ENCODE peak calls at places on chromosomes 13 and 19, in nine cellular contexts. R is choroid plexus epithelial cell, K is lower lobe of right lung, L is H1, W is fibroblast of lung, G is breast epithelium, C is fibroblast of pulmonary artery, U is epithelial cell of esophagus, N is lower leg skin. S is an unnamed sample.

GRCh38 chr19:15123900-15124299 is 16.7 kb downstream of the SYDE1 start:
- DNase-seq in R (no peak), K (peak), L (no peak), W (no peak), G (peak), C (peak), U (no peak), N (no peak), S (peak)

GRCh38 chr19:15251010-15251748 is 18.9 kb upstream of the EPHX3 start:
- DNase-seq in R (peak), K (no peak), L (no peak), W (peak), G (no peak), C (peak), U (peak), N (no peak), S (peak)

GRCh38 chr19:33777351-33777750 is 19.3 kb upstream of the KCTD15 start:
- DNase-seq in R (no peak), K (no peak), L (no peak), W (no peak), G (no peak), C (no peak), U (no peak), N (no peak), S (no peak)

GRCh38 chr13:85528578-85529215 is 270.5 kb downstream of the SLITRK6 start:
- DNase-seq in R (peak), K (no peak), L (no peak), W (peak), G (no peak), C (peak), U (peak), N (no peak), S (no peak)

GRCh38 chr19:42099336-42099925 is 23.5 kb downstream of the ZNF574 start:
- DNase-seq in R (no peak), K (no peak), L (no peak), W (no peak), G (no peak), C (no peak), U (no peak), N (no peak), S (no peak)

GRCh38 chr19:43430142-43430710 is 15.5 kb downstream of the TEX101 start:
- DNase-seq in R (no peak), K (no peak), L (no peak), W (peak), G (no peak), C (no peak), U (peak), N (no peak), S (no peak)

GRCh38 chr13:43237616-43238015 is 214.2 kb downstream of the DNAJC15 start:
- DNase-seq in R (no peak), K (no peak), L (no peak), W (peak), G (no peak), C (no peak), U (no peak), N (no peak), S (no peak)

GRCh38 chr13:107466326-107466725 is 749.0 kb downstream of the LIG4 start:
- DNase-seq in R (peak), K (no peak), L (no peak), W (no peak), G (no peak), C (peak), U (peak), N (no peak), S (no peak)

GRCh38 chr19:34305221-34306058 is 51.1 kb downstream of the GARRE1 start:
- DNase-seq in R (no peak), K (no peak), L (no peak), W (no peak), G (no peak), C (peak), U (no peak), N (no peak), S (no peak)

GRCh38 chr19:42092350-42092749 is 16.4 kb downstream of the ZNF574 start:
- DNase-seq in R (no peak), K (no peak), L (peak), W (no peak), G (no peak), C (peak), U (peak), N (no peak), S (peak)

GRCh38 chr19:14517446-14517839 is 754 bp downstream of the DNAJB1 start:
- DNase-seq in R (no peak), K (no peak), L (no peak), W (no peak), G (no peak), C (peak), U (no peak), N (no peak), S (no peak)

GRCh38 chr19:52789440-52789839 is 2.8 kb upstream of the ZNF600 start:
- DNase-seq in R (no peak), K (no peak), L (no peak), W (no peak), G (no peak), C (no peak), U (no peak), N (no peak), S (no peak)

GRCh38 chr13:50268500-50268899 is 253.3 kb downstream of the KCNRG start:
- DNase-seq in R (peak), K (no peak), L (no peak), W (peak), G (no peak), C (peak), U (no peak), N (no peak), S (no peak)

GRCh38 chr13:114079601-114080536 is 52.6 kb downstream of the RASA3 start:
- DNase-seq in R (no peak), K (peak), L (no peak), W (no peak), G (peak), C (no peak), U (no peak), N (no peak), S (peak)

GRCh38 chr13:113209336-113209879 is at the start of gene CUL4A:
- DNase-seq in R (peak), K (peak), L (peak), W (peak), G (peak), C (peak), U (peak), N (peak), S (peak)

GRCh38 chr19:2048959-2049740 is 1.9 kb downstream of the MKNK2 start:
- DNase-seq in R (peak), K (peak), L (no peak), W (no peak), G (no peak), C (no peak), U (no peak), N (no peak), S (no peak)

GRCh38 chr19:33374406-33374703 is 846 bp downstream of the CEBPG start:
- DNase-seq in R (peak), K (no peak), L (no peak), W (peak), G (no peak), C (no peak), U (peak), N (no peak), S (no peak)

GRCh38 chr13:51230473-51231105 is 8.4 kb downstream of the FAM124A start:
- DNase-seq in R (peak), K (no peak), L (no peak), W (peak), G (no peak), C (peak), U (no peak), N (peak), S (peak)

GRCh38 chr19:45637890-45638667 is 1.1 kb downstream of the EML2 start:
- DNase-seq in R (peak), K (no peak), L (no peak), W (peak), G (no peak), C (peak), U (peak), N (no peak), S (no peak)

GRCh38 chr19:29872224-29872731 is 60.5 kb downstream of the CCNE1 start:
- DNase-seq in R (peak), K (no peak), L (peak), W (peak), G (no peak), C (peak), U (peak), N (no peak), S (no peak)

GRCh38 chr19:54133312-54133956 is 4.1 kb upstream of the CNOT3 start:
- DNase-seq in R (no peak), K (no peak), L (peak), W (no peak), G (no peak), C (no peak), U (peak), N (no peak), S (no peak)

GRCh38 chr19:35777411-35777841 is 2.1 kb downstream of the ARHGAP33 start:
- DNase-seq in R (no peak), K (no peak), L (no peak), W (no peak), G (no peak), C (no peak), U (no peak), N (no peak), S (no peak)

GRCh38 chr13:24923305-24923640 is 159.3 kb downstream of the RNF17 start:
- DNase-seq in R (peak), K (no peak), L (no peak), W (peak), G (no peak), C (peak), U (no peak), N (no peak), S (no peak)

GRCh38 chr13:102035969-102036368 is 365.9 kb downstream of the FGF14 start:
- DNase-seq in R (no peak), K (no peak), L (no peak), W (no peak), G (no peak), C (no peak), U (no peak), N (no peak), S (no peak)

GRCh38 chr19:2290441-2291184 is 8.6 kb upstream of the PEAK3 start:
- DNase-seq in R (no peak), K (no peak), L (peak), W (no peak), G (no peak), C (no peak), U (peak), N (no peak), S (no peak)

GRCh38 chr13:42524487-42525034 is 49.4 kb upstream of the TNFSF11 start:
- DNase-seq in R (no peak), K (no peak), L (no peak), W (peak), G (no peak), C (no peak), U (no peak), N (no peak), S (no peak)

DNA sequence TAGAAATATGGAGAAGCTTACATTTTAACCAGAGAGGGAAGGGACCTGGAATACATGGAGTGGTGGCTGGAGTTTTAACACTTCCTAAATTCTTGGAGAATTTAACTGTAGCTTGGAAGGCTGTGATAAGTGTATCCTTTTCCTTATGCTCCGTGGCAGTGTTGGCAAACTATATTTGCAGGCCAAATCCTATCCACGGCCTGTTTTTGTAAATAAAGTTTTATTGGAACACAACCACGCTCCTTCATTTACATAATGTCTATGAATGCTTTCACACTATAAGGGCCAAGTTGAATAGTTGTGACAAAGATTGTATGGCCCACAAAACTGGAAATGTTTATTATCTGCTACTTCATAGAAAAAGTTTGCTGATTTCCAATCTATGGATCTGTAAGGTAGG is 110.5 kb upstream of the MIR17HG start:
- DNase-seq in R (no peak), K (no peak), L (no peak), W (no peak), G (no peak), C (no peak), U (no peak), N (no peak), S (no peak)
- H3K4me3 ChIP-seq in R (no peak), K (no peak), L (no peak), W (no peak), G (no peak), C (no peak), U (no peak), N (no peak), S (no peak)

GRCh38 chr19:4510435-4511255 is 7.6 kb downstream of the PLIN4 start:
- DNase-seq in R (no peak), K (no peak), L (no peak), W (no peak), G (no peak), C (no peak), U (no peak), N (no peak), S (no peak)
- H3K4me3 ChIP-seq in R (no peak), K (no peak), L (no peak), W (no peak), G (no peak), C (no peak), U (no peak), N (no peak), S (no peak)

GRCh38 chr19:18420931-18421330 is 1.7 kb downstream of the SSBP4 start:
- DNase-seq in R (no peak), K (peak), L (no peak), W (no peak), G (no peak), C (no peak), U (no peak), N (no peak), S (no peak)
- H3K4me3 ChIP-seq in R (peak), K (peak), L (no peak), W (peak), G (peak), C (peak), U (no peak), N (no peak), S (peak)

GRCh38 chr13:23903906-23904280 is 6.6 kb upstream of the C1QTNF9B start:
- DNase-seq in R (no peak), K (no peak), L (peak), W (no peak), G (no peak), C (no peak), U (no peak), N (no peak), S (no peak)
- H3K4me3 ChIP-seq in R (peak), K (no peak), L (peak), W (no peak), G (no peak), C (no peak), U (no peak), N (no peak), S (no peak)

GRCh38 chr13:45337803-45338202 is 3.2 kb downstream of the TPT1 start:
- DNase-seq in R (no peak), K (no peak), L (no peak), W (no peak), G (no peak), C (no peak), U (no peak), N (no peak), S (no peak)

GRCh38 chr13:45335397-45336024 is 5.5 kb downstream of the TPT1 start:
- DNase-seq in R (no peak), K (no peak), L (no peak), W (no peak), G (no peak), C (peak), U (no peak), N (no peak), S (no peak)

GRCh38 chr13:45337395-45337794 is 3.6 kb downstream of the TPT1 start:
- DNase-seq in R (no peak), K (no peak), L (no peak), W (no peak), G (no peak), C (peak), U (no peak), N (no peak), S (no peak)

GRCh38 chr13:45333973-45334922 is 6.7 kb downstream of the TPT1 start:
- DNase-seq in R (peak), K (no peak), L (no peak), W (no peak), G (no peak), C (peak), U (no peak), N (no peak), S (no peak)

GRCh38 chr13:45336025-45336800 is 4.8 kb downstream of the TPT1 start:
- DNase-seq in R (no peak), K (no peak), L (no peak), W (no peak), G (no peak), C (peak), U (no peak), N (no peak), S (no peak)
- H3K4me3 ChIP-seq in R (no peak), K (no peak), L (no peak), W (no peak), G (no peak), C (no peak), U (no peak), N (no peak), S (no peak)

DNA sequence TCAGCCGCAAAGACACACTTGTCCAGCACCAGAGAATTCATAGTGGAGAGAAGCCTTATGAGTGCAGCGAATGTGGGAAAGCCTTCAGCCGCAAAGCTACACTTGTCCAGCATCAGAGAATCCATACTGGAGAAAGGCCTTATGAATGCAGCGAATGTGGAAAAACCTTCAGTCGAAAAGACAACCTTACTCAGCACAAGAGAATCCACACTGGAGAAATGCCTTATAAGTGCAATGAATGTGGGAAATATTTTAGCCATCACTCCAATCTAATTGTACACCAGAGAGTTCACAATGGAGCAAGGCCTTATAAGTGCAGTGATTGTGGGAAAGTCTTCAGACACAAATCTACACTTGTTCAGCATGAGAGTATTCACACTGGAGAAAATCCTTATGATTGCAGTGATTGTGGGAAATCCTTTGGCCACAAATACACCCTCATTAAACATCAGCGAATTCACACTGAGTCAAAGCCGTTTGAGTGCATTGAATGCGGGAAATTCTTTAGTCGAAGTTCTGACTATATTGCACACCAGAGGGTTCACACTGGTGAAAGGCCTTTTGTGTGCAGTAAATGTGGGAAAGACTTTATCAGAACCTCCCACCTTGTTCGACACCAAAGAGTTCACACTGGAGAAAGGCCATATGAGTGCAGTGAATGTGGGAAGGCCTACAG is 6.8 kb downstream of the ZNF134 start:
- DNase-seq in R (peak), K (no peak), L (no peak), W (peak), G (no peak), C (peak), U (no peak), N (no peak), S (no peak)
- H3K4me3 ChIP-seq in R (no peak), K (no peak), L (no peak), W (no peak), G (no peak), C (no peak), U (no peak), N (no peak), S (no peak)

DNA sequence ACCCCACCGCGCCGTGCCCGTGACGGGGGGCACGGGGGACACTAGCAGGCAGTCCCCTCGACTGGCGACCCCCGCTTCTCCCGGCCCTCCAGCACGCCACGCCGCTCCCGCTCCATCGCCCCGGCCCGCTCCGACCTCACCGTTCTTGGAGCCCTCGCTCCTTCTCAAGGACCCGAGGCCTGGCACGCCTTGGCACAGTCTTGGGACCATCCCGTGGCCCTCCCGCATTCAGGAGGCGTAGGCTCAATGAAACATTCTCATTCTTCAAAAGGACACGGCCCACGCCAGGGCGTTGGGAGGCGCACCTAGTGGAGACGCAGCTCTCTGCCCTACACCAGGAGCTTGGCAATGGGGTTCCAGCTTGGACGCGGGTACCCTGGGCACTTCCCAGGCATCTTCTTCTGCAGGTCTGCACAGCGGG is 473 bp upstream of the CERS1 start:
- DNase-seq in R (no peak), K (no peak), L (peak), W (no peak), G (no peak), C (no peak), U (peak), N (no peak), S (no peak)
- H3K4me3 ChIP-seq in R (no peak), K (no peak), L (peak), W (no peak), G (peak), C (no peak), U (no peak), N (no peak), S (no peak)

GRCh38 chr13:104954210-104954609 is 1581.3 kb downstream of the EFNB2 start:
- DNase-seq in R (peak), K (no peak), L (no peak), W (peak), G (no peak), C (peak), U (peak), N (no peak), S (no peak)
- H3K4me3 ChIP-seq in R (no peak), K (no peak), L (no peak), W (no peak), G (no peak), C (no peak), U (no peak), N (no peak), S (no peak)

DNA sequence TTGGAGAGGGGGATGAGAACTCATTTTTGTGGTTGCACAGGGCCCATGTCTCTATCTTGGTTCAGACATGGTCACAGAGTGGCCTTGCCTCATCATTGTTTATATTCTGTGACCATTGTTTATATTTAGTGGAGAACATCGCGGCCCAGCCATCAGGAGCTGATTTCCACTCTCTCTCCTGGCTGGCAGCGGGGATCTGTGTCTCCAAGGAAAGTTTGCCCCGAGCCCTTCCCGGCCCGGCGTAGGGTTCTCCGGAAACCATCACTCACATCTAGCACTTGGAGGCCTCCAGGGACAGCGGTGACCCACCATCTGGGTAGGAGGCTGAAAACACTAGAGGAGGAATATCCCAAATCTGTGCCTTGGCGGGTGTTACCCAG is 822 bp upstream of the ZNF358 start:
- DNase-seq in R (no peak), K (no peak), L (no peak), W (peak), G (no peak), C (no peak), U (no peak), N (no peak), S (no peak)
- H3K4me3 ChIP-seq in R (peak), K (peak), L (no peak), W (peak), G (peak), C (no peak), U (no peak), N (no peak), S (no peak)

GRCh38 chr13:108919036-108919907 is 289.9 kb downstream of the MYO16 start:
- DNase-seq in R (peak), K (no peak), L (no peak), W (peak), G (no peak), C (no peak), U (peak), N (peak), S (no peak)

GRCh38 chr13:108917581-108917980 is 288.2 kb downstream of the MYO16 start:
- DNase-seq in R (peak), K (no peak), L (no peak), W (peak), G (no peak), C (peak), U (no peak), N (no peak), S (no peak)

GRCh38 chr13:108911807-108912206 is 282.4 kb downstream of the MYO16 start:
- DNase-seq in R (no peak), K (no peak), L (no peak), W (no peak), G (no peak), C (no peak), U (peak), N (no peak), S (no peak)

GRCh38 chr13:108915634-108916497 is 286.5 kb downstream of the MYO16 start:
- DNase-seq in R (peak), K (peak), L (no peak), W (peak), G (peak), C (peak), U (peak), N (peak), S (peak)

GRCh38 chr13:108915095-108915633 is 285.8 kb downstream of the MYO16 start:
- DNase-seq in R (peak), K (no peak), L (no peak), W (peak), G (no peak), C (peak), U (peak), N (no peak), S (no peak)
- H3K4me3 ChIP-seq in R (peak), K (peak), L (no peak), W (no peak), G (no peak), C (peak), U (no peak), N (no peak), S (no peak)